ENCODE peak calls at places on chromosome 18, in four cellular contexts. O is brain microvascular endothelial cell, V is H1, N is PC-3. I is an unnamed sample.

GRCh38 chr18:79547413-79548076 is 132.1 kb upstream of the CTDP1 start:
- DNase-seq in O (no peak), V (no peak), N (no peak), I (no peak)

GRCh38 chr18:8851659-8852058 is 146.3 kb downstream of the MTCL1 start:
- DNase-seq in O (no peak), V (no peak), N (no peak), I (no peak)

GRCh38 chr18:26865557-26865956 is at the start of gene AQP4:
- DNase-seq in O (no peak), V (no peak), N (no peak), I (no peak)

GRCh38 chr18:46060359-46060841 is 11.7 kb downstream of the PSTPIP2 start:
- DNase-seq in O (no peak), V (no peak), N (no peak), I (no peak)

GRCh38 chr18:75111673-75112485 is 97.1 kb downstream of the PTGR3 start:
- DNase-seq in O (no peak), V (no peak), N (peak), I (no peak)

GRCh38 chr18:35729971-35730668 is 148.6 kb downstream of the GALNT1 start:
- DNase-seq in O (no peak), V (no peak), N (no peak), I (no peak)

GRCh38 chr18:21366896-21367295 is 124.9 kb downstream of the GREB1L start:
- DNase-seq in O (no peak), V (no peak), N (no peak), I (no peak)

GRCh38 chr18:76875390-76876330 is 53.3 kb downstream of the ZNF236 start:
- DNase-seq in O (peak), V (no peak), N (peak), I (no peak)

GRCh38 chr18:35042389-35043066 is 1.3 kb downstream of the MAPRE2 start:
- DNase-seq in O (no peak), V (no peak), N (no peak), I (no peak)

GRCh38 chr18:27135504-27136207 is 49.5 kb downstream of the CHST9 start:
- DNase-seq in O (no peak), V (no peak), N (no peak), I (no peak)

GRCh38 chr18:67771271-67771670 is 254.8 kb upstream of the DSEL start:
- DNase-seq in O (peak), V (no peak), N (peak), I (no peak)

GRCh38 chr18:75350440-75350839 is 77.1 kb downstream of the SMIM21 start:
- DNase-seq in O (no peak), V (peak), N (no peak), I (peak)

GRCh38 chr18:67517224-67517765 is 775 bp upstream of the DSEL start:
- DNase-seq in O (no peak), V (no peak), N (no peak), I (no peak)

GRCh38 chr18:79512461-79513380 is 117.0 kb downstream of the NFATC1 start:
- DNase-seq in O (no peak), V (no peak), N (no peak), I (no peak)

GRCh38 chr18:46917808-46918600 is 602 bp downstream of the KATNAL2 start:
- DNase-seq in O (peak), V (peak), N (peak), I (no peak)

GRCh38 chr18:79948719-79949411 is 2.6 kb downstream of the SLC66A2 start:
- DNase-seq in O (no peak), V (no peak), N (no peak), I (no peak)

GRCh38 chr18:63828120-63828519 is 52.9 kb downstream of the SERPINB7 start:
- DNase-seq in O (no peak), V (no peak), N (no peak), I (no peak)

GRCh38 chr18:62860062-62860461 is 144.7 kb downstream of the PHLPP1 start:
- DNase-seq in O (no peak), V (no peak), N (no peak), I (no peak)

GRCh38 chr18:77146249-77147080 is 13.9 kb upstream of the MBP start:
- DNase-seq in O (no peak), V (no peak), N (no peak), I (no peak)

GRCh38 chr18:66510357-66511027 is 93.4 kb downstream of the CDH19 start:
- DNase-seq in O (no peak), V (no peak), N (peak), I (no peak)

GRCh38 chr18:77803024-77803423 is 553.4 kb downstream of the GALR1 start:
- DNase-seq in O (no peak), V (no peak), N (no peak), I (no peak)

GRCh38 chr18:74351354-74351753 is 35.7 kb downstream of the C18orf63 start:
- DNase-seq in O (peak), V (no peak), N (peak), I (peak)

GRCh38 chr18:14924226-14924625 is 176.3 kb downstream of the ANKRD30B start:
- DNase-seq in O (no peak), V (no peak), N (peak), I (no peak)

GRCh38 chr18:21853972-21854563 is 113.5 kb downstream of the MIB1 start:
- DNase-seq in O (no peak), V (no peak), N (no peak), I (no peak)

GRCh38 chr18:46071894-46072867 is at the start of gene PSTPIP2:
- DNase-seq in O (peak), V (no peak), N (no peak), I (no peak)

DNA sequence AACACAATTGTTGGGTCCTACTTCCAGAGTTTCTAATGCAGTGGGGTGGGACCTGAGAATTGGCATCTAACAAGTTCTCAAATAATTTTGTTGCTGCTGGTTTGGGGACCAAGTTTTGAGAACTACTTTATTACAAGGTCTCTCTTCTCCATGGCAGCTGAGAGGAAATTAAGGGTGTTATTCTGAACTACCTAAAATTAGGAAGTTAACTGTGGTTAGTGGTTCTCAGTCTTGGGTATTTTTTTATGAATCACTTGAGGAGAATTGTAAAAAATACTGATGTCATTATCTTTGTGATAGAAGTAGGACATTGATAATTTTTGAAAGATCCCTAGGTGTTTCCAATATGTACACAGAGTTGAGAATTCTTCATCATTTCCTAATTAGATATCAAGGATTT is 210.2 kb downstream of the MC4R start:
- DNase-seq in O (no peak), V (no peak), N (no peak), I (no peak)
- H3K4me3 ChIP-seq in O (no peak), V (no peak), N (no peak), I (no peak)

GRCh38 chr18:48968412-48969215 is 17.8 kb upstream of the SMAD7 start:
- DNase-seq in O (no peak), V (no peak), N (no peak), I (no peak)
- H3K4me3 ChIP-seq in O (no peak), V (no peak), N (no peak), I (no peak)

GRCh38 chr18:55300469-55301195 is 287.4 kb downstream of the TCF4 start:
- DNase-seq in O (no peak), V (no peak), N (no peak), I (peak)

GRCh38 chr18:55301196-55301540 is 286.8 kb downstream of the TCF4 start:
- DNase-seq in O (no peak), V (no peak), N (no peak), I (no peak)

GRCh38 chr18:55302337-55302833 is 285.6 kb downstream of the TCF4 start:
- DNase-seq in O (no peak), V (no peak), N (no peak), I (no peak)

GRCh38 chr18:55306338-55306737 is 281.7 kb downstream of the TCF4 start:
- DNase-seq in O (no peak), V (no peak), N (no peak), I (no peak)

DNA sequence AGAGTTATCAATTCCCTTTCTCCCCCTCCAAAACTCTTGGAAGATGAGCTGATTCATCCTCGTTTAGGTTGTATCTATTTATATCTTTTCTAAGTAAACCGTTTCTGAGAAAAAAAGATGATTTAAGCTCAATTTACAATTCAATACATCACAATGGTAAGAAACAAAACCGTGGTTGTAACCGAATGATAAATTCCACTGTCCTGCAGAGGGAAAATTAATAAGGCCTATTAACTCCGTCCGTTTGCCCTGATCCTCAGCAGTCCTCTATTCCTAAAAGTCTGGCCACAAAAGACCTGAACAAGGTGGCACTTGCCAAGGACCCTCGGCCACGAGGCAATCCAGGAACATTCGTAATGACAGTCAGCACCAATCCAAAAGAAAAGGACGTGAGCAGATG is 286.2 kb downstream of the TCF4 start:
- DNase-seq in O (no peak), V (no peak), N (no peak), I (no peak)
- H3K4me3 ChIP-seq in O (no peak), V (no peak), N (no peak), I (peak)

DNA sequence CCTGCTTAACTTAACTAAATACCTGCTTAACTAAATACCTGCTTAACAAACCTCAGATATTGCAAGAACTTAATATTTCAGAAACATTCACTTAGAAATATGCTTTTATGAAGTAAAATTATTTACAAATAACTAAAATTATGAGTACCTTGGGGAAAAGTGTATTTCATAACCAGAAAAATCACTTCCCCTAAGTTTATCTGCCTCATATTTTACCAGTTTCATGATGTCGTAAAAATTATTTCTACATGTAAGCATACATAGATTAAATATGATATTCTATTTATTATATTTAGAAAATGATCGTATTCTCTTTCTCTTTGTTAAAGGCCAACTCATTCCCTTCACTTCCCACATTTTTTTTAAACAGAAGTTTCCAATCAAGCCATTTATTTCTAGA is 41.5 kb upstream of the DSC1 start:
- DNase-seq in O (no peak), V (no peak), N (no peak), I (no peak)
- H3K4me3 ChIP-seq in O (no peak), V (no peak), N (no peak), I (no peak)

DNA sequence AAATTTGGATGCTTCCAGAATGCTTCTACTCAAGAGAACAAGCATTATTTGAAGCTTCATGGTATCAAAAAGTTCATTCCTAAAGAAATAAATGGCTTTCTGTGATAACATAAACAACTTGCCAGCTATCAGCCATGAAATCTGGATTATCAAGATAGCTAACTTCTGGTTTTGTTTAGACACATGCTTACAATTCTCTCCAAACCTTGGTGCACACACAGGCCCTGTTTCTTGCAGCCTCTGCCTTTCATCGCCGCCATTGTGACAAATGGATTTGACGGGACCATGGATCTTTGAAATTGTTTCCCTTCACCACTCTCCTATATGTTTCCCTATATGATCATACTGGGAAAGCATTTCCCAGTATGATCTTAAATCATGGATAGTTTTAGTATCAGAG is 47.9 kb upstream of the CABLES1 start:
- DNase-seq in O (no peak), V (no peak), N (no peak), I (no peak)
- H3K4me3 ChIP-seq in O (no peak), V (no peak), N (no peak), I (no peak)

GRCh38 chr18:44744206-44745180 is 63.8 kb downstream of the SETBP1 start:
- DNase-seq in O (no peak), V (no peak), N (no peak), I (no peak)
- H3K4me3 ChIP-seq in O (peak), V (peak), N (no peak), I (no peak)

DNA sequence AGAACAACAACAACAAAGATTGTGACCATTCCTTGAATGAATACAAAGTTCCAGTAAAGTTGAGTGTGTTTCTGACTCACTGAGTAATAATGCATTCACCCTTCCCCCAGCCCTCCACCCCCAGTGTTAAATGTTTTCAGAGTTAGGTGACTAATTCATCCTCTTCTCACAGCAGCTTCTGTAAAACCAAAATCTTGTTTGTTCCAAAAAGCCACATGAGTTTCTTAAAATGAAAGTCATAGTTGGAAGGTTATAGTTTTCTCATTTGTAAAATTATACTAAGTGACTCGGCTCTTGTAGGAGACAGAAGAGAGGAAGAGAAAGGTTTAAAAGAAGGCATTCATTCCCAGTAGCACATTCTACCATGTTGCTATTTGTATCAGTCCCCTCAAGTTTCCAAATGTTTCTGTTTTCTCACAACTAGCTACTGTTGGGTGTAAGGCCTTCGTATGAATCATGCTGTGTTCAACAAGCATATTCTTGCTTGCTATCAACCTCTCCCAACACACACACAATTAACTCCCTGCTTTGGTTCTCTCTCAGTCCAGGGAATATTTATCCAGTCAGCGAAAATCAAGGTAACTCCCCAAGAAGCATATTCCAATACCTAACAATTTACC is 75.3 kb downstream of the MBD2 start:
- DNase-seq in O (peak), V (no peak), N (peak), I (peak)
- H3K4me3 ChIP-seq in O (no peak), V (no peak), N (peak), I (no peak)

GRCh38 chr18:38318416-38318815 is 752.8 kb upstream of the CELF4 start:
- DNase-seq in O (no peak), V (no peak), N (no peak), I (no peak)
- H3K4me3 ChIP-seq in O (no peak), V (no peak), N (no peak), I (no peak)

I was measured in BJ.